ENCODE peak calls at places on chromosomes 16 and 17, in seven cellular contexts. One of them, this sample, is unnamed.
A peak's percentile ranks its signal among the peaks of the same experiment; 100 is the strongest.

GRCh38 chr16:68289621-68290329 is 21.0 kb downstream of the SLC7A6OS start:
- DNase-seq in astrocyte of the cerebellum: no peak
- DNase-seq in fibroblast of lung: no peak
- DNase-seq in cardiac fibroblast: peak; percentile 48
- DNase-seq in choroid plexus epithelial cell: peak; percentile 23
- DNase-seq in ovary: no peak
- DNase-seq in endothelial cell of umbilical vein: peak; percentile 76
- DNase-seq in this sample: no peak

GRCh38 chr17:57442401-57442823 is 186.1 kb downstream of the MSI2 start:
- DNase-seq in astrocyte of the cerebellum: no peak
- DNase-seq in fibroblast of lung: peak; percentile 78
- DNase-seq in cardiac fibroblast: peak; percentile 36
- DNase-seq in choroid plexus epithelial cell: peak; percentile 82
- DNase-seq in ovary: no peak
- DNase-seq in endothelial cell of umbilical vein: no peak
- DNase-seq in this sample: no peak

GRCh38 chr17:7993972-7994589 is 8.3 kb upstream of the GUCY2D start:
- DNase-seq in astrocyte of the cerebellum: no peak
- DNase-seq in fibroblast of lung: no peak
- DNase-seq in cardiac fibroblast: no peak
- DNase-seq in choroid plexus epithelial cell: no peak
- DNase-seq in ovary: no peak
- DNase-seq in endothelial cell of umbilical vein: no peak
- DNase-seq in this sample: no peak

GRCh38 chr17:77546772-77547201 is 406.0 kb downstream of the SEC14L1 start:
- DNase-seq in astrocyte of the cerebellum: no peak
- DNase-seq in fibroblast of lung: no peak
- DNase-seq in cardiac fibroblast: no peak
- DNase-seq in choroid plexus epithelial cell: no peak
- DNase-seq in ovary: no peak
- DNase-seq in endothelial cell of umbilical vein: no peak
- DNase-seq in this sample: no peak

GRCh38 chr17:54754560-54754959 is 146.1 kb upstream of the TOM1L1 start:
- DNase-seq in astrocyte of the cerebellum: no peak
- DNase-seq in fibroblast of lung: no peak
- DNase-seq in cardiac fibroblast: no peak
- DNase-seq in choroid plexus epithelial cell: no peak
- DNase-seq in ovary: no peak
- DNase-seq in endothelial cell of umbilical vein: no peak
- DNase-seq in this sample: no peak

GRCh38 chr17:915416-916201 is 64.0 kb downstream of the NXN start:
- DNase-seq in astrocyte of the cerebellum: peak; percentile 87
- DNase-seq in fibroblast of lung: no peak
- DNase-seq in cardiac fibroblast: peak; percentile 94
- DNase-seq in choroid plexus epithelial cell: peak; percentile 42
- DNase-seq in ovary: no peak
- DNase-seq in endothelial cell of umbilical vein: peak; percentile 94
- DNase-seq in this sample: no peak

GRCh38 chr16:30335598-30336474 is 19.3 kb downstream of the CD2BP2 start:
- DNase-seq in astrocyte of the cerebellum: no peak
- DNase-seq in fibroblast of lung: peak; percentile 34
- DNase-seq in cardiac fibroblast: peak; percentile 44
- DNase-seq in choroid plexus epithelial cell: peak; percentile 40
- DNase-seq in ovary: peak; percentile 63
- DNase-seq in endothelial cell of umbilical vein: no peak
- DNase-seq in this sample: peak; percentile 51

GRCh38 chr16:3842994-3843393 is 37.5 kb downstream of the CREBBP start:
- DNase-seq in astrocyte of the cerebellum: no peak
- DNase-seq in fibroblast of lung: peak; percentile 49
- DNase-seq in cardiac fibroblast: peak; percentile 56
- DNase-seq in choroid plexus epithelial cell: peak; percentile 45
- DNase-seq in ovary: no peak
- DNase-seq in endothelial cell of umbilical vein: no peak
- DNase-seq in this sample: peak; percentile 69

GRCh38 chr17:12665263-12666210 is at the start of gene MYOCD:
- DNase-seq in astrocyte of the cerebellum: no peak
- DNase-seq in fibroblast of lung: no peak
- DNase-seq in cardiac fibroblast: no peak
- DNase-seq in choroid plexus epithelial cell: peak; percentile 19
- DNase-seq in ovary: peak; percentile 60
- DNase-seq in endothelial cell of umbilical vein: no peak
- DNase-seq in this sample: no peak

GRCh38 chr17:67150826-67151225 is 94.2 kb downstream of the HELZ start:
- DNase-seq in astrocyte of the cerebellum: no peak
- DNase-seq in fibroblast of lung: no peak
- DNase-seq in cardiac fibroblast: no peak
- DNase-seq in choroid plexus epithelial cell: no peak
- DNase-seq in ovary: no peak
- DNase-seq in endothelial cell of umbilical vein: no peak
- DNase-seq in this sample: no peak

GRCh38 chr16:75235721-75236193 is 15.7 kb downstream of the BCAR1 start:
- DNase-seq in astrocyte of the cerebellum: no peak
- DNase-seq in fibroblast of lung: no peak
- DNase-seq in cardiac fibroblast: no peak
- DNase-seq in choroid plexus epithelial cell: no peak
- DNase-seq in ovary: peak; percentile 55
- DNase-seq in endothelial cell of umbilical vein: no peak
- DNase-seq in this sample: no peak

GRCh38 chr17:75404223-75404738 is 1.2 kb downstream of the GRB2 start:
- DNase-seq in astrocyte of the cerebellum: peak; percentile 74
- DNase-seq in fibroblast of lung: peak; percentile 86
- DNase-seq in cardiac fibroblast: peak; percentile 87
- DNase-seq in choroid plexus epithelial cell: peak; percentile 90
- DNase-seq in ovary: peak; percentile 57
- DNase-seq in endothelial cell of umbilical vein: peak; percentile 83
- DNase-seq in this sample: peak; percentile 54

GRCh38 chr17:3197219-3197618 is at the start of gene OR1A2:
- DNase-seq in astrocyte of the cerebellum: no peak
- DNase-seq in fibroblast of lung: no peak
- DNase-seq in cardiac fibroblast: no peak
- DNase-seq in choroid plexus epithelial cell: no peak
- DNase-seq in ovary: no peak
- DNase-seq in endothelial cell of umbilical vein: no peak
- DNase-seq in this sample: no peak

GRCh38 chr16:85431431-85432124 is 181.5 kb upstream of the GSE1 start:
- DNase-seq in astrocyte of the cerebellum: no peak
- DNase-seq in fibroblast of lung: no peak
- DNase-seq in cardiac fibroblast: no peak
- DNase-seq in choroid plexus epithelial cell: no peak
- DNase-seq in ovary: no peak
- DNase-seq in endothelial cell of umbilical vein: no peak
- DNase-seq in this sample: no peak

GRCh38 chr17:76714822-76715461 is 4.2 kb upstream of the MXRA7 start:
- DNase-seq in astrocyte of the cerebellum: no peak
- DNase-seq in fibroblast of lung: peak; percentile 63
- DNase-seq in cardiac fibroblast: peak; percentile 70
- DNase-seq in choroid plexus epithelial cell: peak; percentile 67
- DNase-seq in ovary: peak; percentile 89
- DNase-seq in endothelial cell of umbilical vein: peak; percentile 57
- DNase-seq in this sample: no peak

GRCh38 chr16:73778872-73779271 is 517.7 kb upstream of the PSMD7 start:
- DNase-seq in astrocyte of the cerebellum: no peak
- DNase-seq in fibroblast of lung: no peak
- DNase-seq in cardiac fibroblast: no peak
- DNase-seq in choroid plexus epithelial cell: no peak
- DNase-seq in ovary: no peak
- DNase-seq in endothelial cell of umbilical vein: no peak
- DNase-seq in this sample: no peak

GRCh38 chr17:45314761-45315549 is 1.9 kb downstream of the MAP3K14 start:
- DNase-seq in astrocyte of the cerebellum: no peak
- DNase-seq in fibroblast of lung: no peak
- DNase-seq in cardiac fibroblast: no peak
- DNase-seq in choroid plexus epithelial cell: peak; percentile 48
- DNase-seq in ovary: no peak
- DNase-seq in endothelial cell of umbilical vein: peak; percentile 50
- DNase-seq in this sample: no peak

GRCh38 chr17:45719335-45720071 is 64.6 kb upstream of the CRHR1 start:
- DNase-seq in astrocyte of the cerebellum: peak; percentile 16
- DNase-seq in fibroblast of lung: peak; percentile 27
- DNase-seq in cardiac fibroblast: peak; percentile 52
- DNase-seq in choroid plexus epithelial cell: peak; percentile 75
- DNase-seq in ovary: no peak
- DNase-seq in endothelial cell of umbilical vein: no peak
- DNase-seq in this sample: peak; percentile 30

GRCh38 chr17:238964-239259 is 57.5 kb upstream of the DOC2B start:
- DNase-seq in astrocyte of the cerebellum: no peak
- DNase-seq in fibroblast of lung: no peak
- DNase-seq in cardiac fibroblast: no peak
- DNase-seq in choroid plexus epithelial cell: no peak
- DNase-seq in ovary: peak; percentile 3
- DNase-seq in endothelial cell of umbilical vein: no peak
- DNase-seq in this sample: no peak

GRCh38 chr17:16886655-16887322 is 85.1 kb downstream of the TNFRSF13B start:
- DNase-seq in astrocyte of the cerebellum: no peak
- DNase-seq in fibroblast of lung: no peak
- DNase-seq in cardiac fibroblast: no peak
- DNase-seq in choroid plexus epithelial cell: no peak
- DNase-seq in ovary: no peak
- DNase-seq in endothelial cell of umbilical vein: no peak
- DNase-seq in this sample: no peak

DNA sequence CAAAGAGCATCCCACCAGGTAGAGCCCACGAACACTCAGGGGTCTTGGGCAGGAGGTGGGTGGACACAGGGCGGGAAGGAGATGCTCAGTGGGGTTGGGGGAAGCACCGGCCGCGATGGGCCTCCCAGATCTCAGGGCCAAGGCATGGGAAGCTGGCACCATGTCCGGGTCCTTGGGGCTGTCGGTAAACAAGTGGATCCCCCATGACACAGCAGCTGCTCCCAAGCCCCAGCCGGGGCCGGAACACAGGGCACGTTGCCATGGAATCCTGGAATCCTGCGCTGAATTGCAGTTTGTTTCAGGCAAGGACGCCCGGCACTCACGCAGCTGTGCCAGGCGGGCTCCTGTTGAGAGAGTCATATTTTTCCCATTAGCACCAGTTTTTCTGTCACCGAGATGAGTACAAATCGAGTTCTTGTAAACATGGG is 23.0 kb upstream of the CHMP6 start:
- DNase-seq in astrocyte of the cerebellum: no peak
- DNase-seq in fibroblast of lung: peak; percentile 32
- DNase-seq in cardiac fibroblast: peak; percentile 64
- DNase-seq in choroid plexus epithelial cell: peak; percentile 25
- DNase-seq in ovary: peak; percentile 32
- DNase-seq in endothelial cell of umbilical vein: no peak
- DNase-seq in this sample: peak; percentile 72
- H3K4me3 ChIP-seq in astrocyte of the cerebellum: no peak overlapping the region
- H3K4me3 ChIP-seq in fibroblast of lung: no peak overlapping the region
- H3K4me3 ChIP-seq in cardiac fibroblast: no peak overlapping the region
- H3K4me3 ChIP-seq in choroid plexus epithelial cell: no peak overlapping the region
- H3K4me3 ChIP-seq in ovary: no peak overlapping the region
- H3K4me3 ChIP-seq in endothelial cell of umbilical vein: no peak overlapping the region
- H3K4me3 ChIP-seq in this sample: no peak overlapping the region

GRCh38 chr16:12794486-12795399 is 8.9 kb downstream of the CPPED1 start:
- DNase-seq in astrocyte of the cerebellum: no peak
- DNase-seq in fibroblast of lung: no peak
- DNase-seq in cardiac fibroblast: peak; percentile 58
- DNase-seq in choroid plexus epithelial cell: no peak
- DNase-seq in ovary: peak; percentile 37
- DNase-seq in endothelial cell of umbilical vein: no peak
- DNase-seq in this sample: no peak

GRCh38 chr16:12791340-12791739 is 12.3 kb downstream of the CPPED1 start:
- DNase-seq in astrocyte of the cerebellum: no peak
- DNase-seq in fibroblast of lung: no peak
- DNase-seq in cardiac fibroblast: no peak
- DNase-seq in choroid plexus epithelial cell: no peak
- DNase-seq in ovary: no peak
- DNase-seq in endothelial cell of umbilical vein: no peak
- DNase-seq in this sample: no peak

GRCh38 chr16:12788758-12789157 is 14.9 kb downstream of the CPPED1 start:
- DNase-seq in astrocyte of the cerebellum: no peak
- DNase-seq in fibroblast of lung: no peak
- DNase-seq in cardiac fibroblast: no peak
- DNase-seq in choroid plexus epithelial cell: no peak
- DNase-seq in ovary: no peak
- DNase-seq in endothelial cell of umbilical vein: no peak
- DNase-seq in this sample: no peak

GRCh38 chr16:12796498-12796897 is 7.2 kb downstream of the CPPED1 start:
- DNase-seq in astrocyte of the cerebellum: no peak
- DNase-seq in fibroblast of lung: no peak
- DNase-seq in cardiac fibroblast: no peak
- DNase-seq in choroid plexus epithelial cell: peak; percentile 27
- DNase-seq in ovary: no peak
- DNase-seq in endothelial cell of umbilical vein: no peak
- DNase-seq in this sample: no peak

GRCh38 chr16:12793120-12793889 is 10.4 kb downstream of the CPPED1 start:
- DNase-seq in astrocyte of the cerebellum: no peak
- DNase-seq in fibroblast of lung: no peak
- DNase-seq in cardiac fibroblast: no peak
- DNase-seq in choroid plexus epithelial cell: no peak
- DNase-seq in ovary: no peak
- DNase-seq in endothelial cell of umbilical vein: no peak
- DNase-seq in this sample: no peak
- TF ChIP-seq CTCF in astrocyte of the cerebellum: no peak
- TF ChIP-seq CTCF in fibroblast of lung: no peak
- TF ChIP-seq CTCF in cardiac fibroblast: no peak
- TF ChIP-seq CTCF in choroid plexus epithelial cell: no peak
- TF ChIP-seq CTCF in ovary: no peak
- TF ChIP-seq CTCF in endothelial cell of umbilical vein: no peak
- TF ChIP-seq CTCF in this sample: no peak

GRCh38 chr17:68248886-68249872 is 1.3 kb downstream of the AMZ2 start:
- DNase-seq in astrocyte of the cerebellum: no peak
- DNase-seq in fibroblast of lung: no peak
- DNase-seq in cardiac fibroblast: no peak
- DNase-seq in choroid plexus epithelial cell: no peak
- DNase-seq in ovary: no peak
- DNase-seq in endothelial cell of umbilical vein: no peak
- DNase-seq in this sample: no peak
- H3K4me3 ChIP-seq in astrocyte of the cerebellum: peak overlapping the region; percentile 71
- H3K4me3 ChIP-seq in fibroblast of lung: peak overlapping the region; percentile 58
- H3K4me3 ChIP-seq in cardiac fibroblast: peak overlapping the region; percentile 64
- H3K4me3 ChIP-seq in choroid plexus epithelial cell: no peak overlapping the region
- H3K4me3 ChIP-seq in ovary: no peak overlapping the region
- H3K4me3 ChIP-seq in endothelial cell of umbilical vein: no peak overlapping the region
- H3K4me3 ChIP-seq in this sample: no peak overlapping the region

DNA sequence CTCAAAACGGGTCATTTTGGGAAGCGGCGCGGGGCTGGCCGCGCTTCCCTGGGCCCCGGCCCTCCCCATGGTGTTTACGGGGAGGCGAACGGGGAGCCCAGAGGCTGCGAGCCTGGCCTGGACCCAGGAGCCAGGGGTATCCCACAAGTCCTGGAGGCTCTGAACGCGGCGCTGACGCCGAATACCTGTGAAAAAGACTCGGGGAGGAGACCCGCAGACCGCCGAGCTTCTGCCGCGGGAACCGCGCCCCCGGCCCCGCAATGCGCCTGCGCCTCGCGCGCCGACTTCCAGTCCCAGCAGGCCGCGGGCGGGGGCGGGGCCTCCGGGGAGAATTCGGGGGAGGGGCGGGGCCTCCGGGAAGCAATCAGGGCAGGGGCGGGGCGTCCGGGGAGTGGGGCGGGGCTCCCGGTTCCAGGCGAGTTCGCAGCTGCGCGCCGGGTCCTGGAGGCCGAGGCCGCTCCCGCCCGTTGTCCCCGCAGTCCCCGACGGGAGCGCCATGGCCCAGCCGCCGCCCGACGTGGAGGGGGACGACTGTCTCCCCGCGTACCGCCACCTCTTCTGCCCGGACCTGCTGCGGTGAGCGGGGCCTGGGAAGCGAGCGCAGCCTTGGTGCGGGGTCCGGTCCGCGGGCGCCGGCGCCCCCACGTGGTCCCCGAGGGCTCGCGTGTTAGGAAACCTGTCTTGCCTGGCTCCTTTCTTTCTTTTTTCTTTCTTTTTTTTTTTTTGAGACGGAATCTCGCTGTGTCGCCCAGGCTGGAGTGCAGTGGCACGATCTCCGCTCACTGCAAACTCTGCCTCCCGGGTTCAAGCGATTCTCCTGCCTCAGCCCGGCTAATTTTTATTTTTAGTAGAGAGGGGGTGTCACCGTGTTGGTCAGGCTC is at the start of gene DECR2:
- DNase-seq in astrocyte of the cerebellum: peak; percentile 74
- DNase-seq in fibroblast of lung: peak; percentile 91
- DNase-seq in cardiac fibroblast: peak; percentile 94
- DNase-seq in choroid plexus epithelial cell: peak; percentile 92
- DNase-seq in ovary: peak; percentile 98
- DNase-seq in endothelial cell of umbilical vein: peak; percentile 87
- DNase-seq in this sample: no peak
- TF ChIP-seq CTCF in astrocyte of the cerebellum: peak; percentile 38
- TF ChIP-seq CTCF in fibroblast of lung: peak; percentile 31
- TF ChIP-seq CTCF in cardiac fibroblast: no peak
- TF ChIP-seq CTCF in choroid plexus epithelial cell: peak; percentile 37
- TF ChIP-seq CTCF in ovary: peak; percentile 36
- TF ChIP-seq CTCF in endothelial cell of umbilical vein: peak; percentile 38
- TF ChIP-seq CTCF in this sample: peak; percentile 42